ENCODE peak calls at places on chromosomes 12 and 14, in ten cellular contexts. One of them, this sample, is unnamed.

GRCh38 chr12:100348657-100349454 is 8.0 kb upstream of the SLC17A8 start:
- DNase-seq in COR-L47: peak; percentile 30
- DNase-seq in NCI-H146: peak; percentile 32
- DNase-seq in WTC11: no peak
- DNase-seq in LoVo: peak; percentile 40
- DNase-seq in D341Med: peak; percentile 45
- DNase-seq in stimulated activated CD4-positive, alpha-beta T cell treated with anti-CD3 and anti-CD28 coated beads, Interleukin-1b, Interleukin-23, amount 100 ng/mL, for 4 hours: no peak
- DNase-seq in putamen: peak; percentile 5
- DNase-seq in cardiac muscle cell: peak; percentile 55
- DNase-seq in GOT3: no peak
- DNase-seq in this sample: peak; percentile 33

GRCh38 chr12:6996040-6996441 is 22.2 kb downstream of the LPCAT3 start:
- DNase-seq in COR-L47: no peak
- DNase-seq in D341Med: no peak
- DNase-seq in stimulated activated CD4-positive, alpha-beta T cell treated with anti-CD3 and anti-CD28 coated beads, Interleukin-1b, Interleukin-23, amount 100 ng/mL, for 4 hours: no peak
- DNase-seq in NCI-H146: no peak
- DNase-seq in GOT3: peak; percentile 2
- DNase-seq in cardiac muscle cell: peak; percentile 56
- DNase-seq in LoVo: no peak
- DNase-seq in WTC11: no peak
- DNase-seq in putamen: no peak
- DNase-seq in this sample: no peak

GRCh38 chr12:133204264-133204603 is 22.9 kb downstream of the ZNF268 start:
- DNase-seq in WTC11: no peak
- DNase-seq in D341Med: no peak
- DNase-seq in NCI-H146: no peak
- DNase-seq in GOT3: no peak
- DNase-seq in cardiac muscle cell: no peak
- DNase-seq in stimulated activated CD4-positive, alpha-beta T cell treated with anti-CD3 and anti-CD28 coated beads, Interleukin-1b, Interleukin-23, amount 100 ng/mL, for 4 hours: no peak
- DNase-seq in COR-L47: no peak
- DNase-seq in LoVo: no peak
- DNase-seq in putamen: no peak
- DNase-seq in this sample: no peak

GRCh38 chr12:106309671-106310313 is 7.3 kb downstream of the TCP11L2 start:
- DNase-seq in NCI-H146: no peak
- DNase-seq in GOT3: no peak
- DNase-seq in cardiac muscle cell: peak; percentile 78
- DNase-seq in stimulated activated CD4-positive, alpha-beta T cell treated with anti-CD3 and anti-CD28 coated beads, Interleukin-1b, Interleukin-23, amount 100 ng/mL, for 4 hours: no peak
- DNase-seq in putamen: no peak
- DNase-seq in D341Med: no peak
- DNase-seq in WTC11: no peak
- DNase-seq in LoVo: no peak
- DNase-seq in COR-L47: no peak
- DNase-seq in this sample: no peak

GRCh38 chr12:50021071-50021470 is 4.2 kb downstream of the RACGAP1 start:
- DNase-seq in cardiac muscle cell: no peak
- DNase-seq in NCI-H146: no peak
- DNase-seq in GOT3: no peak
- DNase-seq in WTC11: no peak
- DNase-seq in LoVo: no peak
- DNase-seq in D341Med: no peak
- DNase-seq in stimulated activated CD4-positive, alpha-beta T cell treated with anti-CD3 and anti-CD28 coated beads, Interleukin-1b, Interleukin-23, amount 100 ng/mL, for 4 hours: no peak
- DNase-seq in putamen: no peak
- DNase-seq in COR-L47: no peak
- DNase-seq in this sample: no peak

GRCh38 chr14:38127784-38128183 is 79.9 kb upstream of the SSTR1 start:
- DNase-seq in LoVo: no peak
- DNase-seq in NCI-H146: no peak
- DNase-seq in GOT3: no peak
- DNase-seq in cardiac muscle cell: peak; percentile 13
- DNase-seq in putamen: no peak
- DNase-seq in D341Med: no peak
- DNase-seq in stimulated activated CD4-positive, alpha-beta T cell treated with anti-CD3 and anti-CD28 coated beads, Interleukin-1b, Interleukin-23, amount 100 ng/mL, for 4 hours: no peak
- DNase-seq in WTC11: no peak
- DNase-seq in COR-L47: no peak
- DNase-seq in this sample: no peak

GRCh38 chr14:47040490-47040889 is 388.9 kb upstream of the RPL10L start:
- DNase-seq in putamen: no peak
- DNase-seq in stimulated activated CD4-positive, alpha-beta T cell treated with anti-CD3 and anti-CD28 coated beads, Interleukin-1b, Interleukin-23, amount 100 ng/mL, for 4 hours: no peak
- DNase-seq in GOT3: no peak
- DNase-seq in COR-L47: no peak
- DNase-seq in NCI-H146: no peak
- DNase-seq in D341Med: peak; percentile 50
- DNase-seq in cardiac muscle cell: no peak
- DNase-seq in WTC11: no peak
- DNase-seq in LoVo: no peak
- DNase-seq in this sample: peak; percentile 40

GRCh38 chr14:95480109-95480886 is 36.2 kb downstream of the SYNE3 start:
- DNase-seq in putamen: no peak
- DNase-seq in cardiac muscle cell: peak; percentile 28
- DNase-seq in LoVo: peak; percentile 29
- DNase-seq in D341Med: no peak
- DNase-seq in NCI-H146: no peak
- DNase-seq in GOT3: peak; percentile 9
- DNase-seq in COR-L47: no peak
- DNase-seq in stimulated activated CD4-positive, alpha-beta T cell treated with anti-CD3 and anti-CD28 coated beads, Interleukin-1b, Interleukin-23, amount 100 ng/mL, for 4 hours: no peak
- DNase-seq in WTC11: no peak
- DNase-seq in this sample: no peak

GRCh38 chr14:36105401-36105800 is 71.1 kb downstream of the PTCSC3 start:
- DNase-seq in GOT3: no peak
- DNase-seq in stimulated activated CD4-positive, alpha-beta T cell treated with anti-CD3 and anti-CD28 coated beads, Interleukin-1b, Interleukin-23, amount 100 ng/mL, for 4 hours: no peak
- DNase-seq in LoVo: peak; percentile 16
- DNase-seq in WTC11: peak; percentile 21
- DNase-seq in putamen: no peak
- DNase-seq in COR-L47: peak; percentile 21
- DNase-seq in cardiac muscle cell: no peak
- DNase-seq in NCI-H146: peak; percentile 37
- DNase-seq in D341Med: peak; percentile 36
- DNase-seq in this sample: no peak

GRCh38 chr12:108838194-108839010 is 19.0 kb downstream of the SSH1 start:
- DNase-seq in GOT3: peak; percentile 60
- DNase-seq in LoVo: peak; percentile 96
- DNase-seq in stimulated activated CD4-positive, alpha-beta T cell treated with anti-CD3 and anti-CD28 coated beads, Interleukin-1b, Interleukin-23, amount 100 ng/mL, for 4 hours: peak; percentile 37
- DNase-seq in COR-L47: peak; percentile 13
- DNase-seq in NCI-H146: peak; percentile 97
- DNase-seq in WTC11: peak; percentile 32
- DNase-seq in D341Med: no peak
- DNase-seq in putamen: no peak
- DNase-seq in cardiac muscle cell: peak; percentile 100
- DNase-seq in this sample: no peak

GRCh38 chr12:120736404-120737331 is 11.0 kb downstream of the ACADS start:
- DNase-seq in WTC11: no peak
- DNase-seq in COR-L47: no peak
- DNase-seq in cardiac muscle cell: no peak
- DNase-seq in NCI-H146: no peak
- DNase-seq in stimulated activated CD4-positive, alpha-beta T cell treated with anti-CD3 and anti-CD28 coated beads, Interleukin-1b, Interleukin-23, amount 100 ng/mL, for 4 hours: no peak
- DNase-seq in GOT3: no peak
- DNase-seq in D341Med: no peak
- DNase-seq in putamen: no peak
- DNase-seq in LoVo: no peak
- DNase-seq in this sample: no peak

GRCh38 chr14:80974338-80975078 is 19.1 kb downstream of the TSHR start:
- DNase-seq in D341Med: no peak
- DNase-seq in NCI-H146: no peak
- DNase-seq in WTC11: no peak
- DNase-seq in putamen: no peak
- DNase-seq in stimulated activated CD4-positive, alpha-beta T cell treated with anti-CD3 and anti-CD28 coated beads, Interleukin-1b, Interleukin-23, amount 100 ng/mL, for 4 hours: no peak
- DNase-seq in LoVo: no peak
- DNase-seq in COR-L47: no peak
- DNase-seq in cardiac muscle cell: peak; percentile 41
- DNase-seq in GOT3: no peak
- DNase-seq in this sample: peak; percentile 23

GRCh38 chr14:80494769-80495168 is 283.5 kb upstream of the DIO2 start:
- DNase-seq in COR-L47: no peak
- DNase-seq in WTC11: no peak
- DNase-seq in putamen: no peak
- DNase-seq in D341Med: no peak
- DNase-seq in LoVo: no peak
- DNase-seq in NCI-H146: no peak
- DNase-seq in stimulated activated CD4-positive, alpha-beta T cell treated with anti-CD3 and anti-CD28 coated beads, Interleukin-1b, Interleukin-23, amount 100 ng/mL, for 4 hours: no peak
- DNase-seq in cardiac muscle cell: no peak
- DNase-seq in GOT3: no peak
- DNase-seq in this sample: no peak

GRCh38 chr12:6072302-6072752 is 52.1 kb downstream of the VWF start:
- DNase-seq in stimulated activated CD4-positive, alpha-beta T cell treated with anti-CD3 and anti-CD28 coated beads, Interleukin-1b, Interleukin-23, amount 100 ng/mL, for 4 hours: no peak
- DNase-seq in COR-L47: no peak
- DNase-seq in LoVo: no peak
- DNase-seq in D341Med: no peak
- DNase-seq in putamen: no peak
- DNase-seq in cardiac muscle cell: peak; percentile 92
- DNase-seq in NCI-H146: no peak
- DNase-seq in WTC11: no peak
- DNase-seq in GOT3: no peak
- DNase-seq in this sample: no peak

GRCh38 chr14:61525293-61526011 is 169.9 kb upstream of the HIF1A start:
- DNase-seq in putamen: no peak
- DNase-seq in stimulated activated CD4-positive, alpha-beta T cell treated with anti-CD3 and anti-CD28 coated beads, Interleukin-1b, Interleukin-23, amount 100 ng/mL, for 4 hours: peak; percentile 31
- DNase-seq in WTC11: no peak
- DNase-seq in cardiac muscle cell: peak; percentile 74
- DNase-seq in NCI-H146: no peak
- DNase-seq in COR-L47: no peak
- DNase-seq in LoVo: peak; percentile 41
- DNase-seq in GOT3: no peak
- DNase-seq in D341Med: no peak
- DNase-seq in this sample: no peak

GRCh38 chr14:89853976-89854693 is 100.4 kb downstream of the EFCAB11 start:
- DNase-seq in putamen: no peak
- DNase-seq in LoVo: no peak
- DNase-seq in stimulated activated CD4-positive, alpha-beta T cell treated with anti-CD3 and anti-CD28 coated beads, Interleukin-1b, Interleukin-23, amount 100 ng/mL, for 4 hours: no peak
- DNase-seq in WTC11: no peak
- DNase-seq in GOT3: no peak
- DNase-seq in cardiac muscle cell: peak; percentile 65
- DNase-seq in D341Med: no peak
- DNase-seq in COR-L47: no peak
- DNase-seq in NCI-H146: no peak
- DNase-seq in this sample: no peak

GRCh38 chr14:88986146-88986841 is 161.8 kb downstream of the TTC8 start:
- DNase-seq in LoVo: peak; percentile 24
- DNase-seq in NCI-H146: no peak
- DNase-seq in GOT3: no peak
- DNase-seq in D341Med: no peak
- DNase-seq in putamen: no peak
- DNase-seq in WTC11: no peak
- DNase-seq in COR-L47: no peak
- DNase-seq in stimulated activated CD4-positive, alpha-beta T cell treated with anti-CD3 and anti-CD28 coated beads, Interleukin-1b, Interleukin-23, amount 100 ng/mL, for 4 hours: no peak
- DNase-seq in cardiac muscle cell: peak; percentile 86
- DNase-seq in this sample: no peak

GRCh38 chr14:52950898-52951729 is at the start of gene FERMT2:
- DNase-seq in WTC11: peak; percentile 90
- DNase-seq in D341Med: peak; percentile 95
- DNase-seq in COR-L47: peak; percentile 16
- DNase-seq in stimulated activated CD4-positive, alpha-beta T cell treated with anti-CD3 and anti-CD28 coated beads, Interleukin-1b, Interleukin-23, amount 100 ng/mL, for 4 hours: peak; percentile 9
- DNase-seq in LoVo: peak; percentile 83
- DNase-seq in NCI-H146: peak; percentile 77
- DNase-seq in GOT3: no peak
- DNase-seq in putamen: peak; percentile 90
- DNase-seq in cardiac muscle cell: peak; percentile 95
- DNase-seq in this sample: peak; percentile 90

GRCh38 chr12:1384910-1385309 is 209.5 kb downstream of the FBXL14 start:
- DNase-seq in WTC11: no peak
- DNase-seq in LoVo: no peak
- DNase-seq in GOT3: no peak
- DNase-seq in D341Med: no peak
- DNase-seq in stimulated activated CD4-positive, alpha-beta T cell treated with anti-CD3 and anti-CD28 coated beads, Interleukin-1b, Interleukin-23, amount 100 ng/mL, for 4 hours: no peak
- DNase-seq in NCI-H146: no peak
- DNase-seq in putamen: no peak
- DNase-seq in COR-L47: no peak
- DNase-seq in cardiac muscle cell: peak; percentile 6
- DNase-seq in this sample: no peak

GRCh38 chr12:79424109-79424721 is 266.5 kb downstream of the PAWR start:
- DNase-seq in putamen: no peak
- DNase-seq in GOT3: no peak
- DNase-seq in D341Med: no peak
- DNase-seq in NCI-H146: peak; percentile 32
- DNase-seq in stimulated activated CD4-positive, alpha-beta T cell treated with anti-CD3 and anti-CD28 coated beads, Interleukin-1b, Interleukin-23, amount 100 ng/mL, for 4 hours: no peak
- DNase-seq in cardiac muscle cell: peak; percentile 93
- DNase-seq in WTC11: no peak
- DNase-seq in LoVo: peak; percentile 44
- DNase-seq in COR-L47: peak; percentile 4
- DNase-seq in this sample: peak; percentile 47

This sample was measured in retina.